ENCODE peak calls at places on chromosomes 3 and 15, in four cellular contexts. One of them, this sample, is unnamed.

GRCh38 chr15:95840004-95840403 is 490.5 kb upstream of the NR2F2 start:
- DNase-seq in progenitor cell of endocrine pancreas: no peak
- DNase-seq in PC-3: no peak
- DNase-seq in Caco-2: no peak
- DNase-seq in this sample: peak; percentile 70

GRCh38 chr3:191269289-191270085 is 59.7 kb upstream of the CCDC50 start:
- DNase-seq in progenitor cell of endocrine pancreas: no peak
- DNase-seq in PC-3: peak; percentile 48
- DNase-seq in Caco-2: no peak
- DNase-seq in this sample: no peak

GRCh38 chr3:131549340-131549739 is 46.6 kb upstream of the MRPL3 start:
- DNase-seq in progenitor cell of endocrine pancreas: no peak
- DNase-seq in PC-3: peak; percentile 40
- DNase-seq in Caco-2: no peak
- DNase-seq in this sample: no peak

GRCh38 chr3:128794067-128794768 is 68.2 kb downstream of the RAB7A start:
- DNase-seq in progenitor cell of endocrine pancreas: no peak
- DNase-seq in PC-3: peak; percentile 47
- DNase-seq in Caco-2: no peak
- DNase-seq in this sample: peak; percentile 95

GRCh38 chr15:93854088-93854487 is 377.3 kb upstream of the MCTP2 start:
- DNase-seq in progenitor cell of endocrine pancreas: no peak
- DNase-seq in PC-3: no peak
- DNase-seq in Caco-2: no peak
- DNase-seq in this sample: no peak

GRCh38 chr15:63554337-63554927 is 42.8 kb upstream of the FBXL22 start:
- DNase-seq in progenitor cell of endocrine pancreas: no peak
- DNase-seq in PC-3: no peak
- DNase-seq in Caco-2: no peak
- DNase-seq in this sample: no peak

GRCh38 chr15:89575656-89576416 is 567 bp downstream of the TICRR start:
- DNase-seq in progenitor cell of endocrine pancreas: no peak
- DNase-seq in PC-3: no peak
- DNase-seq in Caco-2: no peak
- DNase-seq in this sample: no peak

GRCh38 chr3:4233488-4233887 is 69.7 kb upstream of the SETMAR start:
- DNase-seq in progenitor cell of endocrine pancreas: no peak
- DNase-seq in PC-3: no peak
- DNase-seq in Caco-2: no peak
- DNase-seq in this sample: no peak

GRCh38 chr3:14525685-14526631 is 14.2 kb downstream of the GRIP2 start:
- DNase-seq in progenitor cell of endocrine pancreas: no peak
- DNase-seq in PC-3: peak; percentile 25
- DNase-seq in Caco-2: peak; percentile 7
- DNase-seq in this sample: peak; percentile 36

GRCh38 chr15:71654714-71655174 is 155.6 kb upstream of the NR2E3 start:
- DNase-seq in progenitor cell of endocrine pancreas: no peak
- DNase-seq in PC-3: no peak
- DNase-seq in Caco-2: no peak
- DNase-seq in this sample: no peak

GRCh38 chr15:63941698-63942465 is 104.4 kb downstream of the DAPK2 start:
- DNase-seq in progenitor cell of endocrine pancreas: no peak
- DNase-seq in PC-3: no peak
- DNase-seq in Caco-2: no peak
- DNase-seq in this sample: no peak

GRCh38 chr3:143820466-143821221 is 27.6 kb downstream of the SLC9A9 start:
- DNase-seq in progenitor cell of endocrine pancreas: no peak
- DNase-seq in PC-3: no peak
- DNase-seq in Caco-2: no peak
- DNase-seq in this sample: no peak

GRCh38 chr3:117193390-117193789 is 483.8 kb downstream of the TUSC7 start:
- DNase-seq in progenitor cell of endocrine pancreas: no peak
- DNase-seq in PC-3: no peak
- DNase-seq in Caco-2: no peak
- DNase-seq in this sample: peak; percentile 1
- TF ChIP-seq CTCF in progenitor cell of endocrine pancreas: peak; percentile 34
- TF ChIP-seq CTCF in PC-3: no peak
- TF ChIP-seq CTCF in Caco-2: peak; percentile 30
- TF ChIP-seq CTCF in this sample: peak; percentile 39

GRCh38 chr3:160544837-160545236 is 20.5 kb downstream of the KPNA4 start:
- DNase-seq in progenitor cell of endocrine pancreas: no peak
- DNase-seq in PC-3: peak; percentile 13
- DNase-seq in Caco-2: no peak
- DNase-seq in this sample: no peak

GRCh38 chr3:160538906-160539305 is 26.5 kb downstream of the KPNA4 start:
- DNase-seq in progenitor cell of endocrine pancreas: no peak
- DNase-seq in PC-3: no peak
- DNase-seq in Caco-2: no peak
- DNase-seq in this sample: no peak

GRCh38 chr3:160545481-160545880 is 19.9 kb downstream of the KPNA4 start:
- DNase-seq in progenitor cell of endocrine pancreas: no peak
- DNase-seq in PC-3: no peak
- DNase-seq in Caco-2: no peak
- DNase-seq in this sample: no peak

GRCh38 chr3:160540546-160540945 is 24.8 kb downstream of the KPNA4 start:
- DNase-seq in progenitor cell of endocrine pancreas: no peak
- DNase-seq in PC-3: no peak
- DNase-seq in Caco-2: no peak
- DNase-seq in this sample: peak; percentile 33
- TF ChIP-seq CTCF in progenitor cell of endocrine pancreas: no peak
- TF ChIP-seq CTCF in PC-3: no peak
- TF ChIP-seq CTCF in Caco-2: no peak
- TF ChIP-seq CTCF in this sample: no peak

DNA sequence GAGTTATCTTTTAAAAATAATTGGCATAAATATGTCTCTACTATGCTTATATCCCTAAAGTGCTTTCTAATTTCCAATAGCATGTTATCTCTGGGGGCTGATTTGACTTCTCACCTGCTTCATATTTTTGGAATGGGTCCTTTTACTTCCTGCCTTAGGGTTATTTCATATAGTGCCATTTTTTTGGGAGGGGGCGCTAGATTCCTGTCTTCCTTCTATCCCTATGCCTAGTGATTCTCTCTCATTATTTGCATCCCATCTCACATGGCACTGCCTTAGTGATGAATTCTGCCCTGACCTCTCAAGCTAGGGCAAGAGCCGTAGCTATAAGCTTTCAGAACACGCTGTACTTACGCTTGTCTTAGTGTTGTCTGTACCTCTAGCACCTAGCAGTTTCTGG is 150.3 kb upstream of the SLITRK3 start:
- DNase-seq in progenitor cell of endocrine pancreas: no peak
- DNase-seq in PC-3: no peak
- DNase-seq in Caco-2: no peak
- DNase-seq in this sample: no peak
- TF ChIP-seq CTCF in progenitor cell of endocrine pancreas: no peak
- TF ChIP-seq CTCF in PC-3: peak; percentile 22
- TF ChIP-seq CTCF in Caco-2: no peak
- TF ChIP-seq CTCF in this sample: no peak

GRCh38 chr15:74798388-74799254 is 14.0 kb upstream of the LMAN1L start:
- DNase-seq in progenitor cell of endocrine pancreas: no peak
- DNase-seq in PC-3: no peak
- DNase-seq in Caco-2: peak; percentile 28
- DNase-seq in this sample: no peak
- TF ChIP-seq CTCF in progenitor cell of endocrine pancreas: no peak
- TF ChIP-seq CTCF in PC-3: no peak
- TF ChIP-seq CTCF in Caco-2: no peak
- TF ChIP-seq CTCF in this sample: no peak

GRCh38 chr3:150238995-150239612 is 169.0 kb upstream of the TSC22D2 start:
- DNase-seq in progenitor cell of endocrine pancreas: no peak
- DNase-seq in PC-3: peak; percentile 77
- DNase-seq in Caco-2: peak; percentile 54
- DNase-seq in this sample: no peak
- TF ChIP-seq CTCF in progenitor cell of endocrine pancreas: peak; percentile 66
- TF ChIP-seq CTCF in PC-3: peak; percentile 96
- TF ChIP-seq CTCF in Caco-2: peak; percentile 65
- TF ChIP-seq CTCF in this sample: peak; percentile 60

This sample was measured in HFFc6.